ENCODE peak calls at places on chromosome 1, in six cellular contexts. M is Calu3; I is dorsolateral prefrontal cortex; S is activated CD8-positive, alpha-beta T cell treated with anti-CD3 and anti-CD28 coated beads for 36 hours; E is GM20000; Z is tibial artery. Y is an unnamed sample.

GRCh38 chr1:228515200-228515834 is 28.1 kb downstream of the RNF187 start:
- DNase-seq in M (peak), I (no peak), S (peak), E (peak), Z (peak), Y (peak)

GRCh38 chr1:108182854-108183253 is 17.3 kb downstream of the SLC25A24 start:
- DNase-seq in M (no peak), I (no peak), S (no peak), E (no peak), Z (no peak), Y (no peak)

GRCh38 chr1:39845569-39846566 is 37.4 kb downstream of the TRIT1 start:
- DNase-seq in M (peak), I (peak), S (peak), E (peak), Z (peak), Y (no peak)

GRCh38 chr1:191818198-191818597 is 340.1 kb upstream of the RGS18 start:
- DNase-seq in M (no peak), I (no peak), S (no peak), E (no peak), Z (no peak), Y (no peak)

GRCh38 chr1:15985611-15986272 is 9.8 kb upstream of the ZBTB17 start:
- DNase-seq in M (no peak), I (no peak), S (no peak), E (no peak), Z (no peak), Y (no peak)

GRCh38 chr1:153598309-153599172 is 14.4 kb downstream of the S100A16 start:
- DNase-seq in M (no peak), I (no peak), S (peak), E (peak), Z (no peak), Y (no peak)

GRCh38 chr1:77100870-77101269 is 118.4 kb downstream of the PIGK start:
- DNase-seq in M (no peak), I (no peak), S (no peak), E (no peak), Z (no peak), Y (no peak)

GRCh38 chr1:11384170-11384554 is 94.8 kb upstream of the DISP3 start:
- DNase-seq in M (no peak), I (no peak), S (peak), E (no peak), Z (no peak), Y (no peak)

GRCh38 chr1:184255560-184255959 is 131.3 kb upstream of the C1orf21 start:
- DNase-seq in M (no peak), I (no peak), S (no peak), E (no peak), Z (no peak), Y (no peak)

DNA sequence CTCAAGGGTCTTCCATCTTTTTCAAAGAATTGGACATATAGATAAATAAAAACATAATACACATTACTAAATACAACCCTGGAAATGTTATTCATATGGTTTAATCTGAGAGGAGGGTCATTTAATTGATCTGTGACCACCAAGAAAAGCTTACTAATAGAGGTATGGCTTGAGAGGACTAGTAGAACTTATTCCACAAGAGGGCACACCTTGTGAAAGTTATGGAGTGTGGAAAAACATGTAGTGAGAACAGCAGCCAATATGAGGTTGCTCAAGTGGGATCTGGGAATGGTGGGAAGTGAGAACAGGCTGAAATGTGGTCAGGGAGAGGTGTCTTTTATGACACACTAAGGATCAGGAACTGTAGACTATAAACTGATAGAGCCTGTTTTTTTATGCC is 973.5 kb upstream of the B3GALT2 start:
- DNase-seq in M (no peak), I (no peak), S (no peak), E (no peak), Z (no peak), Y (no peak)
- TF ChIP-seq CTCF in M (no peak), I (no peak), S (no peak), E (no peak), Z (no peak), Y (no peak)

GRCh38 chr1:215793210-215793609 is 226.1 kb downstream of the KCTD3 start:
- DNase-seq in M (no peak), I (no peak), S (no peak), E (peak), Z (no peak), Y (no peak)
- TF ChIP-seq CTCF in M (peak), I (peak), S (no peak), E (no peak), Z (no peak), Y (peak)

DNA sequence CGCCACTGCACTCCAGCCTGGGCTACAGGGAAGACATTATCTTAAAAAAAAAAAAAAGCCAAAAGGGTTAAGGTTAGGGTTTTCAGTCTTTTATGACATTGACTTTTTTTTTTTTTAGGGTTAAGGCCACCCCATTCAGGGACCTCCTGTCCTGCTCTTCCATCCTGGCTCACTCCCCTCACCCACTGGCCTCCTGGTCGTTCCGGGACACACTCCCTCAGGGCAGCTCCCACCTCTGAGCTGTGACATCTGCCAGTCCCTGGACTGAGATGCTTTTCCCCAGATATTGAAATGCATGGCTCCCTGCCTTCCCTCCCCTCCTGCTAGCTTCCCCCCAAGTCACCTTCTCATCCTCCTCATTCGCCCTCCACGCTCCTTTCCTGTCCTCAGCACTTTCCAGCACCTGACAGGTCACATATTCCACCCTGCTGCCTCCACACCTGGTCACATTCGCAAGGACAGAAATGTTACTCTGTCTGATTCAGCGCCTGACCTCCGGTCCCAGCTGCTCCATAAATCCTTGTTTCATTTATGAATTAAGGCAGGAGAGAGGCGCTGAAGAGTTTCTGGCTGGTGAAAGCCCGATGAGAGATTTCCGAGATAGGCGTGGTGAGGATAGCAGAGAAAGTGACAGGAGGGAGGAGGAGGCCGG is 9.5 kb downstream of the PLEKHG5 start:
- DNase-seq in M (no peak), I (no peak), S (no peak), E (no peak), Z (no peak), Y (no peak)
- TF ChIP-seq CTCF in M (no peak), I (no peak), S (no peak), E (no peak), Z (no peak), Y (no peak)

GRCh38 chr1:5448486-5448885 is 543.7 kb downstream of the NPHP4 start:
- DNase-seq in M (no peak), I (peak), S (peak), E (no peak), Z (no peak), Y (no peak)
- TF ChIP-seq CTCF in M (no peak), I (no peak), S (peak), E (no peak), Z (no peak), Y (peak)

Y was measured in neural crest cell.